ENCODE peak calls at places on chromosome 6, in seven cellular contexts. X is neural progenitor cell, L is mesenchymal stem cell, M is IMR-90, K is endothelial cell of umbilical vein, J is SK-N-SH, T is HepG2. A is an unnamed sample.

GRCh38 chr6:69487688-69488087 is 309.1 kb downstream of the LMBRD1 start:
- DNase-seq in X (peak; percentile 9), L (no peak), M (no peak), K (no peak), J (no peak), T (no peak), A (no peak)

GRCh38 chr6:165678904-165679303 is 15.9 kb upstream of the PDE10A start:
- DNase-seq in X (no peak), L (no peak), M (no peak), K (no peak), J (no peak), T (no peak), A (no peak)

GRCh38 chr6:137519629-137520176 is 25.5 kb upstream of the OLIG3 start:
- DNase-seq in X (peak; percentile 55), L (no peak), M (no peak), K (no peak), J (no peak), T (no peak), A (no peak)

GRCh38 chr6:161748535-161749386 is 474.9 kb upstream of the AGPAT4 start:
- DNase-seq in X (peak; percentile 86), L (peak; percentile 9), M (no peak), K (peak; percentile 5), J (peak; percentile 39), T (peak; percentile 28), A (peak; percentile 89)

GRCh38 chr6:139568956-139569538 is 194.6 kb upstream of the CITED2 start:
- DNase-seq in X (no peak), L (peak; percentile 84), M (peak; percentile 88), K (peak; percentile 80), J (peak; percentile 8), T (no peak), A (no peak)

GRCh38 chr6:36924131-36924530 is 30.4 kb upstream of the PI16 start:
- DNase-seq in X (no peak), L (peak; percentile 25), M (peak; percentile 46), K (no peak), J (no peak), T (no peak), A (no peak)

GRCh38 chr6:80338201-80338836 is 231.8 kb downstream of the BCKDHB start:
- DNase-seq in X (peak; percentile 90), L (peak; percentile 63), M (peak; percentile 54), K (peak; percentile 31), J (peak; percentile 27), T (peak; percentile 47), A (peak; percentile 84)

GRCh38 chr6:4253604-4254211 is 118.3 kb upstream of the ECI2 start:
- DNase-seq in X (no peak), L (peak; percentile 82), M (peak; percentile 83), K (peak; percentile 96), J (no peak), T (peak; percentile 20), A (no peak)

GRCh38 chr6:28356666-28357020 is 6.9 kb downstream of the ZKSCAN3 start:
- DNase-seq in X (no peak), L (no peak), M (no peak), K (no peak), J (no peak), T (no peak), A (no peak)

GRCh38 chr6:170000071-170000843 is 248.8 kb downstream of the ERMARD start:
- DNase-seq in X (no peak), L (no peak), M (no peak), K (no peak), J (no peak), T (no peak), A (peak; percentile 14)

GRCh38 chr6:93079061-93079460 is 340.3 kb downstream of the EPHA7 start:
- DNase-seq in X (no peak), L (no peak), M (no peak), K (no peak), J (no peak), T (no peak), A (no peak)

GRCh38 chr6:149220882-149221773 is 96.4 kb upstream of the TAB2 start:
- DNase-seq in X (no peak), L (no peak), M (no peak), K (no peak), J (no peak), T (no peak), A (no peak)

GRCh38 chr6:36847991-36848390 is 8.7 kb upstream of the CPNE5 start:
- DNase-seq in X (no peak), L (no peak), M (no peak), K (no peak), J (no peak), T (no peak), A (no peak)

GRCh38 chr6:125124250-125124777 is 29.3 kb upstream of the TPD52L1 start:
- DNase-seq in X (no peak), L (no peak), M (no peak), K (no peak), J (no peak), T (peak; percentile 17), A (no peak)

GRCh38 chr6:140487586-140487985 is 1113.1 kb upstream of the CITED2 start:
- DNase-seq in X (no peak), L (peak; percentile 8), M (no peak), K (no peak), J (no peak), T (no peak), A (no peak)

GRCh38 chr6:41306187-41306854 is 19.8 kb upstream of the TREM1 start:
- DNase-seq in X (peak; percentile 74), L (peak; percentile 53), M (peak; percentile 49), K (peak; percentile 49), J (peak; percentile 54), T (peak; percentile 70), A (peak; percentile 51)

GRCh38 chr6:42251911-42252637 is 34.4 kb upstream of the MRPS10 start:
- DNase-seq in X (no peak), L (peak; percentile 33), M (no peak), K (peak; percentile 74), J (peak; percentile 86), T (peak; percentile 42), A (no peak)

GRCh38 chr6:138814179-138814834 is 18.4 kb downstream of the ECT2L start:
- DNase-seq in X (no peak), L (no peak), M (no peak), K (peak; percentile 46), J (no peak), T (peak; percentile 93), A (no peak)

GRCh38 chr6:35790683-35791082 is 6.4 kb downstream of the CLPS start:
- DNase-seq in X (no peak), L (no peak), M (no peak), K (no peak), J (no peak), T (no peak), A (no peak)

GRCh38 chr6:169250660-169251059 is 3.0 kb downstream of the THBS2 start:
- DNase-seq in X (no peak), L (peak; percentile 17), M (peak; percentile 95), K (no peak), J (no peak), T (no peak), A (peak; percentile 84)

DNA sequence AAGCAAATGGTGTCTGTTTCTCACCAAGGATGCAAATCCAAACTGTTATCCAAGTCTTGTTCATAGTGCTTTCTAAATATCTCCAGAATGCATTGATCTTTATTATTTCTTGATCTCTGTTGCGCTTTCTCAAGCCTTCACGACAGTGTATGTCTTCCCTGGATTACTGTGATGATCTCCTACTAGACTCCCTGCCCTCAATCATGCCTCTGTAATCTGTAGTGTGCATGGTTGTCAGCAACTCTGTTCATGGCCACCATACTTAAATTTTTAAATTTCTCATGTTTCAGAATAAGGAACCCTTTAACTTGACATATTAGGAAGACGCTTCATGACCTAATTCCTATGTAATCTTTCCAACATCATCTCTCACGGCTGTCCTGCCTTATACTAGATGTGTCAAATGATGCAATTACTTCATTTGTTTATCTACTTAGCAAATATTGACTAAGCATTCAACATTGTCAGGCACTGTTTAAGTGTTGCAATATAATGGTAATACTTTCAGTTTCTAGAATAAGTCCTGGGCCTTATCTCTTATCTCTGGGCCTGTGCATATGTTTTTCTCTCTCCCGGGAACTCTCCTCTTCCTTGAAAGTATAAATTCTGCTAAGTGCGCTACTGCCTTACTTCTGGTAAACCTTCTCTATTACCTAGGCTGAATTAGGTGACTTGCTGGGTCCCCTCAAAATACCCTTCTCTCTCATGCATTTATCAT is 25.6 kb upstream of the AHI1 start:
- DNase-seq in X (no peak), L (peak; percentile 88), M (peak; percentile 87), K (no peak), J (no peak), T (peak; percentile 66), A (no peak)
- H2AFZ ChIP-seq in X (no peak overlapping the region), L (no peak overlapping the region), M (no peak overlapping the region), K (no peak overlapping the region), J (no peak overlapping the region), T (no peak overlapping the region), A (no peak overlapping the region)

GRCh38 chr6:22447862-22448261 is 121.5 kb upstream of the HDGFL1 start:
- DNase-seq in X (peak; percentile 66), L (no peak), M (no peak), K (peak; percentile 88), J (no peak), T (no peak), A (no peak)
- H2AFZ ChIP-seq in X (no peak overlapping the region), L (no peak overlapping the region), M (no peak overlapping the region), K (peak overlapping the region; percentile 51), J (no peak overlapping the region), T (no peak overlapping the region), A (no peak overlapping the region)

DNA sequence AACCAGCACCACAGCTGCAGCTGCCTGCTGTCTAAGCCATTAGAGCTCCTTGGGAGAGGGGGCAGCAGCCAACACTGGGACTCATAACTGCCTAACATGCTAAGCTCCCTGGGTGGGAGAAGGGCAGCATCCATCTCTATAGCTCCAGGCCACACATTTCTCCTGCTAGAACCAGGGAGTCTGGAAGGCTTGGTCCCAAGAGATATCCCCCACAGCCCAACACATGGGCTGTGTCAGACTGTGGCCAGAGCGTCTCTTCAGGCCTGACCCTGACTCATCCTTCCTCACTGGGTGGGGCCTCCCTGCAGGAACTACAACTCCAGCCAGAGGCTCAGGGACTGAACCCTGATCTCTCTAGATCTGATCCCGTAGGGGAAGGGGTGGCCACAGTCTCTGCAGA is 411.1 kb downstream of the HDGFL1 start:
- DNase-seq in X (no peak), L (peak; percentile 55), M (peak; percentile 26), K (no peak), J (no peak), T (no peak), A (no peak)
- H2AFZ ChIP-seq in X (no peak overlapping the region), L (no peak overlapping the region), M (peak overlapping the region; percentile 84), K (no peak overlapping the region), J (peak overlapping the region; percentile 16), T (no peak overlapping the region), A (no peak overlapping the region)

DNA sequence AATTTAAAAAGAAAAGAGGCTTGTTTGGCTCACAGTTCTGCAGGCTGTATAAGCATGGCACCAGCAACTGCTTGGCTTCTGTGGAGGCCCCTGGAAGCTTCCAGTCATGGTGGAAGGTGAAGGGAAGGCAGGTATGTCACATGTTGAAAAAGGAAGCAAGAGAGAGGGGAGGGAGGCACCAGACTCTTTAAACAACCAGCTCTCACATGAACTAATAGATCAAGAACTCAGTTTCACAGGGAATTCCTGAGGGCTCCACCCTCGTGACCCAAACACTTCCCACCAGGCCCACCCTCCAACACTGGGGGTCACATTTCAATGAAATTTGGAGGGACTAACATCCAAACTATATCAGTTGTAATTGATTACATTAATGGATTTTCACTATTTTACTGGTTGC is 127.9 kb upstream of the MLIP start:
- DNase-seq in X (no peak), L (no peak), M (no peak), K (no peak), J (no peak), T (no peak), A (no peak)
- H2AFZ ChIP-seq in X (no peak overlapping the region), L (no peak overlapping the region), M (no peak overlapping the region), K (no peak overlapping the region), J (no peak overlapping the region), T (no peak overlapping the region), A (no peak overlapping the region)